ENCODE peak calls at places on chromosomes 11 and 22, in seven cellular contexts. J, U, L, O, E, K and S are unnamed samples.

GRCh38 chr11:3046641-3047040 is 10.6 kb downstream of the CARS1 start:
- DNase-seq in U (no peak), J (no peak), E (no peak), O (no peak), K (no peak), L (no peak), S (no peak)

GRCh38 chr22:45889093-45889538 is 87.8 kb downstream of the WNT7B start:
- DNase-seq in O (peak), E (no peak), L (no peak), K (peak), J (no peak), U (no peak), S (no peak)

GRCh38 chr11:68255526-68255925 is 16.2 kb downstream of the C11orf24 start:
- DNase-seq in U (no peak), K (peak), O (no peak), J (no peak), L (no peak), E (no peak), S (no peak)

GRCh38 chr22:35155403-35156025 is 89.6 kb downstream of the ISX start:
- DNase-seq in U (no peak), K (no peak), J (no peak), E (no peak), O (no peak), L (no peak), S (no peak)

GRCh38 chr11:102552447-102553200 is 22.1 kb upstream of the MMP7 start:
- DNase-seq in L (no peak), E (no peak), K (no peak), J (no peak), O (no peak), U (no peak), S (no peak)

GRCh38 chr22:46357186-46357500 is 21.6 kb downstream of the TRMU start:
- DNase-seq in E (no peak), O (no peak), K (no peak), U (no peak), J (no peak), L (no peak), S (no peak)

GRCh38 chr11:73398132-73398526 is 21.9 kb downstream of the RELT start:
- DNase-seq in U (no peak), L (no peak), J (no peak), O (no peak), K (no peak), E (no peak), S (no peak)

GRCh38 chr11:64123102-64123434 is 42.8 kb downstream of the MACROD1 start:
- DNase-seq in L (no peak), K (peak), E (no peak), U (no peak), J (peak), O (peak), S (no peak)

GRCh38 chr22:26949193-26949592 is 291.8 kb downstream of the MIAT start:
- DNase-seq in K (no peak), O (no peak), J (no peak), L (no peak), E (peak), U (no peak), S (peak)

GRCh38 chr22:26404851-26405357 is 24.2 kb upstream of the ASPHD2 start:
- DNase-seq in K (no peak), E (no peak), O (no peak), L (no peak), J (peak), U (no peak), S (no peak)

DNA sequence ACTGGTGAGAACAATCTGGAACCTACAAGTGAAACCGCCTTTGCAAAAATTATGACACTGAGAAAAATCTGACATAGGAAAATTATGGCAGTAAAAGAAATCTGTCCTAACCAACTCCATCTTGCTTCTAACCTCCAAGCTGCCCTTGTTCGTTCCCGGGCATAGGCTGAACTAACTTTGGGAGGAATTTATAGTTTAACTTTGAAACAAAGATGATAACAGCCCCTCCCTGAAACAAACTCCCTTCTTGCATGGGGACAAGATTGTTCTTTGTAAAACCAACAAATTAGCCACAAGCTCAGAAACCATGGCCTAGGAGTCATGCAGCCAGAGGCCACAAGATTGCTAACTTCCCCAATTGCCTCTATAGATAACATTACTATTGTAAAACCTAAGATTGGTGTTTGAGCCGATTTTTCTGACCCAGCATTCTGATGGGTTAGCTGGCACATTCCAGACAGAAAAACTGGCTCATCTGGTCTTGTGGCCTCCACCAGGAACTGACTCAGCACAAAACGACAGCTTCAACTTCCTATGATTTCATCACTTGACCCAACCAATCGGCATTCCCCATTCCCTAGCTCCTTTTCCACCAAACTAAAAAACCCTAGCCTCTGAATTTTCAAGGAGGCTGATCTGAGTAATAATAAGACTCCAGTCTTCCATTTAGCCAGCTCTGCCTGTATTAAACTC is 3.6 kb upstream of the CCDC81 start:
- DNase-seq in O (no peak), L (no peak), U (no peak), K (no peak), J (no peak), E (peak), S (no peak)
- H3K27ac ChIP-seq in O (no peak), L (no peak), U (no peak), K (no peak), J (peak), E (no peak), S (no peak)

GRCh38 chr11:117580866-117581265 is 216.2 kb downstream of the DSCAML1 start:
- DNase-seq in E (no peak), U (no peak), J (no peak), O (no peak), K (no peak), L (no peak), S (no peak)

GRCh38 chr11:117584056-117584830 is 212.8 kb downstream of the DSCAML1 start:
- DNase-seq in O (no peak), L (no peak), U (no peak), J (no peak), E (no peak), K (no peak), S (no peak)

GRCh38 chr11:117582491-117582890 is 214.5 kb downstream of the DSCAML1 start:
- DNase-seq in U (no peak), K (no peak), E (no peak), L (no peak), J (no peak), O (no peak), S (no peak)

GRCh38 chr11:117585631-117586030 is 211.4 kb downstream of the DSCAML1 start:
- DNase-seq in K (no peak), L (no peak), E (no peak), J (no peak), U (no peak), O (no peak), S (no peak)

GRCh38 chr11:117583063-117583801 is 213.8 kb downstream of the DSCAML1 start:
- DNase-seq in J (no peak), E (no peak), U (no peak), O (no peak), K (no peak), L (peak), S (no peak)
- H3K27ac ChIP-seq in J (no peak), E (no peak), U (no peak), O (no peak), K (no peak), L (no peak), S (no peak)

GRCh38 chr11:131253142-131253884 is 117.1 kb upstream of the NTM start:
- DNase-seq in K (no peak), U (peak), J (no peak), L (no peak), E (no peak), O (no peak), S (no peak)
- H3K27ac ChIP-seq in K (no peak), U (peak), J (no peak), L (no peak), E (no peak), O (no peak), S (no peak)

GRCh38 chr11:35583843-35584242 is 34.4 kb upstream of the FJX1 start:
- DNase-seq in K (no peak), U (no peak), L (no peak), E (no peak), O (no peak), J (no peak), S (no peak)
- H3K27ac ChIP-seq in K (no peak), U (no peak), L (no peak), E (peak), O (no peak), J (no peak), S (no peak)

GRCh38 chr11:9601041-9601875 is 27.8 kb downstream of the WEE1 start:
- DNase-seq in L (no peak), E (peak), U (no peak), K (peak), J (no peak), O (no peak), S (peak)

GRCh38 chr11:9605742-9606141 is 32.3 kb downstream of the WEE1 start:
- DNase-seq in J (no peak), K (no peak), O (no peak), E (no peak), U (no peak), L (no peak), S (no peak)

GRCh38 chr11:9606799-9607510 is 33.5 kb downstream of the WEE1 start:
- DNase-seq in J (no peak), L (no peak), K (no peak), E (no peak), O (no peak), U (no peak), S (no peak)

GRCh38 chr11:9601876-9602199 is 28.4 kb downstream of the WEE1 start:
- DNase-seq in E (no peak), J (no peak), O (no peak), U (no peak), L (no peak), K (no peak), S (no peak)

GRCh38 chr11:9604134-9604533 is 30.7 kb downstream of the WEE1 start:
- DNase-seq in L (no peak), E (no peak), J (no peak), U (no peak), K (no peak), O (no peak), S (no peak)
- H3K27ac ChIP-seq in L (no peak), E (no peak), J (no peak), U (no peak), K (no peak), O (no peak), S (no peak)

GRCh38 chr11:45209904-45210699 is 63.7 kb downstream of the PRDM11 start:
- DNase-seq in J (peak), O (peak), K (peak), L (peak), E (peak), U (no peak), S (no peak)

GRCh38 chr11:45205978-45206377 is 59.5 kb downstream of the PRDM11 start:
- DNase-seq in J (no peak), L (no peak), E (no peak), U (no peak), O (no peak), K (no peak), S (no peak)

GRCh38 chr11:45209480-45209879 is 63.0 kb downstream of the PRDM11 start:
- DNase-seq in U (no peak), K (no peak), E (no peak), L (no peak), J (no peak), O (no peak), S (no peak)

GRCh38 chr11:45209000-45209399 is 62.6 kb downstream of the PRDM11 start:
- DNase-seq in J (no peak), K (no peak), L (no peak), U (no peak), E (no peak), O (no peak), S (no peak)

GRCh38 chr11:45208135-45208534 is 61.7 kb downstream of the PRDM11 start:
- DNase-seq in L (no peak), O (no peak), J (no peak), E (no peak), U (no peak), K (no peak), S (no peak)
- H3K27ac ChIP-seq in L (no peak), O (no peak), J (no peak), E (no peak), U (no peak), K (no peak), S (no peak)